ENCODE peak calls at places on chromosomes 12 and 14, in five cellular contexts. D, U, V, M and I are unnamed samples.

GRCh38 chr14:105252552-105253328 is 4.4 kb downstream of the BTBD6 start:
- DNase-seq in V (no peak), M (no peak), D (no peak), U (no peak), I (no peak)

GRCh38 chr14:88849717-88850116 is 25.3 kb downstream of the TTC8 start:
- DNase-seq in D (no peak), M (no peak), V (no peak), U (no peak), I (no peak)

GRCh38 chr12:104697186-104697585 is 240.4 kb downstream of the CHST11 start:
- DNase-seq in M (no peak), V (no peak), U (no peak), D (no peak), I (no peak)

GRCh38 chr12:55845785-55846496 is 3.2 kb upstream of the MMP19 start:
- DNase-seq in U (no peak), M (no peak), D (no peak), V (no peak), I (no peak)

GRCh38 chr12:113860950-113861349 is 105.2 kb downstream of the RBM19 start:
- DNase-seq in D (no peak), M (no peak), U (no peak), V (no peak), I (no peak)

GRCh38 chr14:23646648-23647549 is 10.7 kb downstream of the DHRS2 start:
- DNase-seq in U (no peak), D (no peak), M (no peak), V (no peak), I (no peak)

GRCh38 chr12:111598637-111599458 is at the start of gene ATXN2:
- DNase-seq in M (peak), D (peak), V (no peak), U (peak), I (no peak)

GRCh38 chr12:101759396-101760047 is 20.3 kb upstream of the SYCP3 start:
- DNase-seq in D (no peak), M (no peak), U (peak), V (peak), I (no peak)